ENCODE peak calls at places on chromosomes 13 and 19, in ten cellular contexts. J is transverse colon, A is neural progenitor cell, N is endothelial cell of umbilical vein, R is GM06990, K is IMR-90, Z is heart left ventricle, I is bronchial epithelial cell, L is sigmoid colon, D is HCT116. M is an unnamed sample.

GRCh38 chr13:112713517-112714253 is 23.8 kb downstream of the ATP11A start:
- DNase-seq in J (no peak), R (no peak), N (no peak), A (no peak), D (no peak), I (no peak), L (peak), K (no peak), Z (no peak), M (no peak)

GRCh38 chr13:20137875-20138274 is 23.0 kb downstream of the GJA3 start:
- DNase-seq in N (no peak), Z (no peak), J (no peak), D (no peak), A (no peak), R (no peak), K (no peak), I (no peak), L (no peak), M (no peak)

GRCh38 chr19:6260912-6261636 is 18.7 kb downstream of the MLLT1 start:
- DNase-seq in N (peak), D (no peak), I (no peak), A (peak), K (peak), R (no peak), L (no peak), J (no peak), Z (no peak), M (no peak)

GRCh38 chr19:2867025-2867991 is at the start of gene ZNF556:
- DNase-seq in J (no peak), I (peak), K (no peak), D (peak), A (no peak), L (no peak), N (no peak), Z (no peak), R (no peak), M (peak)

GRCh38 chr13:82879921-82880320 is 1002.4 kb downstream of the SLITRK1 start:
- DNase-seq in N (no peak), I (no peak), D (no peak), L (no peak), K (no peak), J (no peak), Z (no peak), R (no peak), A (peak), M (no peak)

GRCh38 chr19:14118165-14119051 is 846 bp upstream of the PRKACA start:
- DNase-seq in A (peak), I (peak), L (peak), D (no peak), R (peak), N (peak), Z (peak), K (peak), J (peak), M (peak)

GRCh38 chr13:100633461-100633860 is 41.1 kb downstream of the TMTC4 start:
- DNase-seq in J (no peak), K (peak), L (no peak), A (no peak), D (no peak), Z (no peak), N (no peak), I (peak), R (no peak), M (no peak)

GRCh38 chr13:75704194-75704941 is 68.2 kb downstream of the LMO7 start:
- DNase-seq in D (no peak), J (no peak), L (no peak), Z (no peak), I (peak), K (peak), N (peak), A (no peak), R (no peak), M (no peak)

GRCh38 chr19:21487969-21488368 is 17.4 kb upstream of the ZNF429 start:
- DNase-seq in D (no peak), A (no peak), L (no peak), Z (no peak), K (no peak), J (no peak), I (no peak), N (no peak), R (no peak), M (no peak)

GRCh38 chr13:23776698-23777570 is 112.3 kb downstream of the MIPEP start:
- DNase-seq in K (no peak), I (no peak), N (no peak), L (no peak), A (no peak), Z (no peak), J (no peak), R (no peak), D (no peak), M (peak)

GRCh38 chr13:109156181-109156935 is 526.9 kb downstream of the MYO16 start:
- DNase-seq in I (peak), Z (no peak), D (no peak), N (peak), K (peak), J (no peak), A (no peak), R (no peak), L (no peak), M (no peak)

GRCh38 chr13:51729853-51730553 is 74.0 kb downstream of the DHRS12 start:
- DNase-seq in Z (no peak), J (peak), I (peak), K (peak), D (no peak), L (peak), R (no peak), N (peak), A (no peak), M (no peak)

GRCh38 chr19:33687761-33688656 is 66.3 kb downstream of the CHST8 start:
- DNase-seq in A (no peak), K (no peak), D (no peak), L (no peak), N (no peak), R (no peak), Z (peak), J (no peak), I (no peak), M (no peak)

GRCh38 chr19:45973564-45974338 is at the start of gene NOVA2:
- DNase-seq in L (peak), D (peak), K (peak), R (peak), J (peak), A (peak), I (no peak), Z (peak), N (peak), M (peak)

GRCh38 chr13:50318887-50319286 is 303.6 kb downstream of the KCNRG start:
- DNase-seq in Z (no peak), N (no peak), I (no peak), D (no peak), R (no peak), L (no peak), A (peak), K (no peak), J (no peak), M (no peak)

GRCh38 chr13:45243072-45243471 is 42.2 kb upstream of the KCTD4 start:
- DNase-seq in L (no peak), N (no peak), K (no peak), Z (no peak), A (peak), R (no peak), D (no peak), I (no peak), J (peak), M (no peak)

GRCh38 chr19:58536852-58537798 is 6.7 kb upstream of the TRIM28 start:
- DNase-seq in D (no peak), J (no peak), L (no peak), Z (no peak), I (no peak), R (no peak), K (no peak), N (no peak), A (no peak), M (no peak)

GRCh38 chr19:588093-588742 is 1.5 kb upstream of the HCN2 start:
- DNase-seq in A (peak), K (peak), Z (peak), J (peak), I (peak), D (peak), N (peak), L (peak), R (peak), M (peak)
- TF ChIP-seq CTCF in A (peak), K (peak), Z (peak), J (peak), I (peak), D (peak), N (peak), L (no peak), R (peak), M (peak)

GRCh38 chr19:17486545-17486944 is 16.2 kb downstream of the SLC27A1 start:
- DNase-seq in L (no peak), A (no peak), D (no peak), K (no peak), N (no peak), Z (no peak), I (no peak), J (no peak), R (no peak), M (no peak)
- H3K4me3 ChIP-seq in L (no peak), A (no peak), D (no peak), K (no peak), N (no peak), Z (no peak), I (no peak), J (no peak), R (no peak), M (no peak)

DNA sequence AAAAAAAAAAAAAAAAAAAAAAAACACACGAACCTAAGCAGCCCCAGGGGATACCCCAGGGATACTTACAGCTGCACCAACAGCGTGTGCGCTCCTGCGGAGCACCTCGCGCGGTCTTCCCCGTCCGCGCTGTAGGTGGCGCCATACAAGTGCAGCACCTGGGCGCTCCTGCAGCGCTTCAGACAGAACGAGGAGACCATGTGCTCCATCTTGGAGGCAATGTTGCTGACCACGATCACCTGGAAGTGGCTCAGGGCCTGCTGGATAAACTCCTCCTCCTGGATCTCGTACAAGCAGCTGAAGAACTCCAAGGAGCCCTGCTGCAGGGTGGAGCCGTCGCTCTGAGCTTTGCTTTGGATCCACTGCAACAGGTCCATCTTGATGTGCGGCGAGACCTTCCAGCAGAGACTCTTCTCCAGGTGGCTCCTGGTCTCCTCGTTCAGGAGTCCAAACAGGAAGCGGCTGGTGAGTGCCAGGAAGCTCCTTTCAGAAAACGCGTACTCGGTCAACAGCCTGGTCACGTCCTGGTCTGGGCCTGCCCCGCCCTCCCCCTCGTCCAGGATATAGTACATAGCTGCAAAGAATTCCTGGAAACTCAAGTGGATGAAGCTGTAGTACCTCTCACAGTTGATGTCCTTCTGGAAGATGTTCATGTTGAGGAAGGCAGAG is 14.5 kb downstream of the NLRP12 start:
- DNase-seq in J (no peak), R (no peak), A (peak), D (no peak), L (no peak), K (no peak), Z (no peak), I (no peak), N (peak), M (no peak)
- TF ChIP-seq CTCF in J (no peak), R (peak), A (peak), D (peak), L (no peak), K (no peak), Z (peak), I (no peak), N (peak), M (no peak)

GRCh38 chr19:35116085-35116801 is 620 bp downstream of the FXYD3 start:
- DNase-seq in Z (no peak), K (no peak), J (peak), A (no peak), L (no peak), N (no peak), I (peak), D (no peak), R (no peak), M (no peak)

GRCh38 chr19:35117791-35118190 is 2.2 kb downstream of the FXYD3 start:
- DNase-seq in K (no peak), D (no peak), L (no peak), I (no peak), J (peak), A (no peak), Z (no peak), R (no peak), N (no peak), M (no peak)

GRCh38 chr19:35118268-35119026 is 2.8 kb downstream of the FXYD3 start:
- DNase-seq in A (no peak), L (no peak), D (no peak), N (no peak), K (no peak), I (no peak), Z (no peak), J (peak), R (no peak), M (no peak)

GRCh38 chr19:35115538-35115951 is at the start of gene FXYD3:
- DNase-seq in L (no peak), A (no peak), J (peak), N (no peak), K (no peak), I (peak), Z (no peak), R (no peak), D (no peak), M (no peak)

DNA sequence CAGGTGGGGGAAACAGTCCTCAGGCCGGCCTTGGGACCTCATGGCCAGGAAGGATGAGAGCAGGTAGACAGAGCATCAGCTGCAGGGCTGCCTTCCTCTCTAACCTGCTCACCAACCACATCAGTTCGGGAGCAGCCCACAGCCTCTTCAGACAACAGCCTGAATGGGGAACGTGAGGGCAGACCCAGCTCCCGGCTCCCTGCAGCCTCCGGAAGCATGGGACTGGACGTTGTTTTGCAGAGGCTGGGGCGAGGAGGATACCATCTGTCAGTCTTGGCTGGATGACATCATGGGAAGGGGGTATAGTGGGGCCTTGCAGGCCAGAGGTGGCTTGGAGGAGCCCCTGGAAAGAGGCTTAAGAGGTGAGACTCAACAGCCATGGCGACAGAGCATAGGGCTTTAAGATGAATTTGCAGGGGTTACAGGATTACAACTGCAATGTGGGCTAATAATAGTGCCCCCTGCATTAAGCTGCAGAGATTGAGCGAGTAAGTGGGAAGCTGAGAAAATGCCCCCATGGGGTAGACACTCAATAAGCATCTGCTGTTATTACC is 1.5 kb downstream of the FXYD3 start:
- DNase-seq in N (no peak), A (no peak), L (no peak), D (no peak), J (no peak), R (no peak), Z (no peak), I (no peak), K (no peak), M (no peak)
- H3K4me3 ChIP-seq in N (no peak), A (no peak), L (peak), D (no peak), J (peak), R (no peak), Z (no peak), I (peak), K (no peak), M (no peak)

DNA sequence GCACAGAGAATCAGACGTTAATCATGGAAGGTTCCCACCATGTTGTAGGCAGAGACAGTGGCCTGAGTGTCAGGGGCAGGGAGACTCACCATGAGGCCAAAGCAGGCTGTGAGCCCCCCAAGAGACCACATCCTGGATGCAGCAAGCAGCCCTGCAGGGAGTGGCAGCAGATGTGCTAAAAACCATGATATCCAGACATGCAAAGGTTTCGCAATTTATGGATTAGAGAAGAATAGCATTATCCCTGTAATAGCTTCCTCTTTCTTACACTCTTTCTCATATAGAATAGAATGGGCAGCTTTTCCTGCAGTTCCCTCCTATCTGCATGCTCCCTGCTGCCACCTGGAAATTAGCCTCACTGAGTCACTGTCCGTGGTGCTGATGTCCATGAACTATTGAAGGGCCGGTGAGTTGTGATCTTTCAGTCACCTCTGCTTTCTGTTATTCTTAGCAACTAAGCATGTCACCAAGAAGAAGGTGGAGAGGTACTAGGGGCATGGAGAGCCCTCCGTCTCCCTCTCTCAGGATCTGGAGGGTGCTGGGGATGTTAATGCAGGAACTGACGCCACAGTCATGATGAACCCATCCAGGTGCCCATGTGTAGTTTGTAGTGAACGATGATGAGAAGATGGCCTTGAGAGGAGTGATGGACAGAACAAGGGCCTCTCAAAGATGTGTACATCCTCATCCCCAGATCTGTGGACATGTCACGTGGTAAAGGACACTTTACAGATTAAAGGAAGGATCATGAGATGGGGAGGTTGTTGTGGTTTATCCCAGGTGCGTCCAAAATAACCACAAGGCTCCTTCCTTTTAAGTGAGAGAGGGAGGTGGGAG is 9.9 kb downstream of the CEACAM4 start:
- DNase-seq in I (peak), K (peak), A (peak), N (peak), J (no peak), R (no peak), L (no peak), D (no peak), Z (no peak), M (no peak)
- TF ChIP-seq CTCF in I (peak), K (no peak), A (no peak), N (peak), J (no peak), R (no peak), L (no peak), D (no peak), Z (no peak), M (no peak)

DNA sequence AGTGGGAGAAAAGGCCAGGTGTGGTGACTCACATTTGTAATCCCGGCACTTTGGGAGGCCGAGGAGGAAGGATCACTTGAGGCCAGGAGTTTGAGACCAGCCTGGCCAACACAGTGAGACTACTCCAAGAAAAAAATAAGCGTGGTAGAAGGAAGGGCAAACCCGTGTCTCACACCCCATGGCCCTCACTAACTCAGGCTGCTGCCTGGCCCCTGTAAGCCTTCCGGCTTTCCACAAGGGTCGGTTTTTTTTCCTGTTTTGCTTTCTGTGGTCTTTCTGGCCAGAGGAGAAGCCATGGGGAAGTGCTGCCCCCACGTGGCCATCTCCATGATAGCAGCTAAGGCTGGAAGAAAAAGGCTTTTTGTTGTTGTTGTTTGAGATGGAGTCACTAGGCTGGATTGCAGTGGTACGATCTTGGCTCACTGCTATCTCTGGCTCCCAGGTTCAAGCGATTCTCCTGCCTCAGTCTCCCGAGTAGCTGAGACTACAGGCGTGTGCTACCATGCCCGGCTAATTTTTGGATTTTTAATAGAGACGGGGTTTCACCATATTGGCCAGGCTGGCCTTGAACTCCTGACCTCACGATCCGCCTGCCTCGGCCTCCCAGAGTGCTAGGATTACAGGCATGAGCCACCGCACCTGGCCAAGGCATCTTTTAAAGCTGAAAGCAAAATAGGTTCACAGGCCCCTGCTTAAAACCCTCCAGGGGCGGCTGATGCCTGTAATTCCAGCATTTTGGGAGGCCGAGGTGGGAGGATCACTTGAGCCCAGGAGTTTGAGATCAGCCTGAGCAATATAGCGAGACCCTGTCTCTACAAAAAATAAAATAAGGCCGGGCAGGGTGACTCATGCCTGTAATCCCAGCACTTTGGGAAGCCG is 7.5 kb upstream of the ARHGEF18 start:
- DNase-seq in N (peak), K (peak), Z (peak), L (peak), R (peak), D (peak), J (peak), A (peak), I (peak), M (peak)
- H3K4me3 ChIP-seq in N (no peak), K (no peak), Z (no peak), L (no peak), R (no peak), D (no peak), J (no peak), A (no peak), I (no peak), M (no peak)

DNA sequence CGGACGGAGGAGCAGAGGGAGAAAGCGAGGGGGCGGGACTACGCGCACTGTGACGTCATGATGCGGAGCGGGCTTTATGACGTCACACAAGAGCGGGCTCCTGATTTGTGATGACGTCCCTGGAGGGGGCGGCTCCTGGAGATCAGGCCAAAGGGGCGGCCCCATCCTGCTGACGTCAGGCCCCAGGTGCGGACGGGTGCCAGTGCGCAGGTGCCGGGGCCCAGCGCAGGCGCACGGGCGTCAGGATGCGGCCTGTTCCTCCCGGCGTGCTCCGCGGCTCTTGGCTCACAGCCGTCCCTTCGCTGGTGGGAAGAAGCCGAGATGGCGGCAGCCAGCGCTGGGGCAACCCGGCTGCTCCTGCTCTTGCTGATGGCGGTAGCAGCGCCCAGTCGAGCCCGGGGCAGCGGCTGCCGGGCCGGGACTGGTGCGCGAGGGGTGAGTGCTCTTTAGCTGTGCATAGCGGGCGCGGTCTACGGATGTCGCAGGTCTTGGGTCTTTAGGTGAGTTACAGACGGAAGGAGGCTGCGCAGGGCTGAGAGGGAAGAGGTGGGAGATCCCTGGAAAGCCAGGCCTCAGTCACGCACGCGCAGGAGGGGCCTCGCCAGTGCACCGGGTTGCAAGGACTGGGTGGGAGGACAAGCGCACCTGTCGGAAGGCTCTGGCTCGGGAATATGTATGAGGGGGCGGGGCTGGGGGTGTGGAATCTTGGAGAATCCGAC is at the start of the genes EMC10 and GARIN5A:
- DNase-seq in I (peak), Z (peak), L (peak), N (peak), K (peak), A (peak), D (peak), J (peak), R (peak), M (peak)
- TF ChIP-seq CTCF in I (no peak), Z (no peak), L (no peak), N (no peak), K (no peak), A (no peak), D (no peak), J (no peak), R (no peak), M (no peak)

GRCh38 chr19:16769385-16769784 is 49.7 kb downstream of the NWD1 start:
- DNase-seq in N (no peak), K (no peak), L (no peak), R (no peak), I (no peak), A (no peak), J (no peak), Z (no peak), D (no peak), M (no peak)
- H3K4me3 ChIP-seq in N (no peak), K (no peak), L (no peak), R (no peak), I (no peak), A (no peak), J (no peak), Z (no peak), D (no peak), M (no peak)